ENCODE peak calls at places on chromosomes 6 and 20, in six cellular contexts. L is right lobe of liver, Q is uterus, W is heart left ventricle, F is body of pancreas, P is tibial nerve. E is an unnamed sample. For H3K4me1, the result is how much of the 10 kb centered on the place peaks cover.

GRCh38 chr20:2101057-2101934 is at the start of gene STK35:
- DNase-seq in L (peak), Q (no peak), W (peak), F (peak), P (no peak), E (no peak)

GRCh38 chr20:3046677-3047462 is 1.0 kb downstream of the MRPS26 start:
- DNase-seq in L (no peak), Q (no peak), W (no peak), F (peak), P (no peak), E (no peak)

GRCh38 chr6:166999845-167000253 is 652 bp downstream of the CEP43 start:
- DNase-seq in L (peak), Q (no peak), W (no peak), F (no peak), P (no peak), E (no peak)

GRCh38 chr20:42705550-42705949 is 484.2 kb downstream of the PTPRT start:
- DNase-seq in L (no peak), Q (no peak), W (no peak), F (no peak), P (no peak), E (no peak)

GRCh38 chr6:1439349-1439748 is 50.0 kb downstream of the FOXF2 start:
- DNase-seq in L (no peak), Q (no peak), W (no peak), F (no peak), P (no peak), E (no peak)

GRCh38 chr6:150590448-150590847 is 9.2 kb upstream of the PLEKHG1 start:
- DNase-seq in L (no peak), Q (no peak), W (no peak), F (no peak), P (no peak), E (no peak)

GRCh38 chr6:30955367-30956042 is 14.7 kb downstream of the MUCL3 start:
- DNase-seq in L (no peak), Q (peak), W (peak), F (peak), P (no peak), E (peak)

GRCh38 chr20:44537993-44538392 is 16.1 kb upstream of the SERINC3 start:
- DNase-seq in L (no peak), Q (no peak), W (no peak), F (no peak), P (no peak), E (no peak)

GRCh38 chr6:108711831-108712230 is 136.4 kb upstream of the ARMC2 start:
- DNase-seq in L (no peak), Q (no peak), W (no peak), F (no peak), P (no peak), E (no peak)

GRCh38 chr20:50221501-50222323 is 31.1 kb downstream of the CEBPB start:
- DNase-seq in L (peak), Q (no peak), W (no peak), F (no peak), P (no peak), E (no peak)

GRCh38 chr6:4788953-4789584 is 12.9 kb downstream of the CDYL start:
- DNase-seq in L (no peak), Q (no peak), W (no peak), F (no peak), P (no peak), E (peak)

GRCh38 chr20:1267809-1268374 is 1.8 kb downstream of the SNPH start:
- DNase-seq in L (no peak), Q (no peak), W (no peak), F (no peak), P (no peak), E (no peak)

GRCh38 chr6:137873273-137873762 is 6.3 kb downstream of the TNFAIP3 start:
- DNase-seq in L (peak), Q (peak), W (no peak), F (peak), P (peak), E (peak)

GRCh38 chr20:63911171-63911570 is 16.2 kb downstream of the DNAJC5 start:
- DNase-seq in L (no peak), Q (no peak), W (no peak), F (peak), P (no peak), E (no peak)

GRCh38 chr6:43699564-43700186 is 12.1 kb upstream of the MRPS18A start:
- DNase-seq in L (no peak), Q (no peak), W (no peak), F (no peak), P (no peak), E (no peak)

GRCh38 chr6:148548749-148549140 is 198.1 kb upstream of the UST start:
- DNase-seq in L (no peak), Q (no peak), W (no peak), F (no peak), P (no peak), E (no peak)

GRCh38 chr6:152124432-152125074 is 317.1 kb downstream of the ESR1 start:
- DNase-seq in L (no peak), Q (no peak), W (no peak), F (no peak), P (no peak), E (no peak)

GRCh38 chr20:45974896-45975565 is 3.0 kb upstream of the ZNF335 start:
- DNase-seq in L (no peak), Q (no peak), W (no peak), F (no peak), P (no peak), E (peak)

GRCh38 chr6:156710479-156710878 is 66.7 kb upstream of the ARID1B start:
- DNase-seq in L (no peak), Q (no peak), W (no peak), F (no peak), P (no peak), E (no peak)

GRCh38 chr6:6008648-6009421 is 2.1 kb upstream of the NRN1 start:
- DNase-seq in L (peak), Q (peak), W (peak), F (peak), P (peak), E (no peak)

GRCh38 chr20:49583343-49583668 is 15.4 kb upstream of the PTGIS start:
- DNase-seq in L (no peak), Q (no peak), W (no peak), F (no peak), P (no peak), E (no peak)

GRCh38 chr6:142155091-142155490 is 8.0 kb downstream of the VTA1 start:
- DNase-seq in L (no peak), Q (no peak), W (no peak), F (no peak), P (no peak), E (no peak)

GRCh38 chr6:11778648-11779307 is at the start of gene ADTRP:
- DNase-seq in L (no peak), Q (no peak), W (no peak), F (no peak), P (no peak), E (peak)

GRCh38 chr20:18465536-18466200 is 1.2 kb downstream of the DZANK1 start:
- DNase-seq in L (no peak), Q (no peak), W (no peak), F (no peak), P (no peak), E (no peak)

GRCh38 chr20:15811951-15812350 is 761.3 kb downstream of the KIF16B start:
- DNase-seq in L (no peak), Q (no peak), W (no peak), F (no peak), P (no peak), E (no peak)

GRCh38 chr6:15504040-15504491 is 158.8 kb downstream of the DTNBP1 start:
- DNase-seq in L (no peak), Q (peak), W (peak), F (no peak), P (peak), E (no peak)

GRCh38 chr6:100057941-100058340 is 63.9 kb upstream of the MCHR2 start:
- DNase-seq in L (no peak), Q (no peak), W (no peak), F (no peak), P (no peak), E (no peak)

GRCh38 chr6:36683145-36683655 is 4.7 kb downstream of the CDKN1A start:
- DNase-seq in L (no peak), Q (no peak), W (no peak), F (peak), P (no peak), E (no peak)

GRCh38 chr20:20207872-20208271 is 155.5 kb downstream of the CFAP61 start:
- DNase-seq in L (no peak), Q (no peak), W (no peak), F (no peak), P (no peak), E (no peak)

GRCh38 chr20:34920055-34920454 is 35.6 kb downstream of the GSS start:
- DNase-seq in L (no peak), Q (no peak), W (no peak), F (no peak), P (no peak), E (no peak)

GRCh38 chr6:150322452-150322851 is 46.4 kb upstream of the IYD start:
- DNase-seq in L (no peak), Q (peak), W (no peak), F (no peak), P (peak), E (no peak)

GRCh38 chr6:37556884-37557644 is 57.4 kb upstream of the CCDC167 start:
- DNase-seq in L (no peak), Q (no peak), W (no peak), F (no peak), P (no peak), E (no peak)

GRCh38 chr6:46042355-46042999 is 26.8 kb upstream of the CLIC5 start:
- DNase-seq in L (no peak), Q (no peak), W (no peak), F (peak), P (no peak), E (peak)

GRCh38 chr20:33474097-33474846 is 15.6 kb upstream of the CBFA2T2 start:
- DNase-seq in L (no peak), Q (no peak), W (no peak), F (no peak), P (no peak), E (no peak)
- TF ChIP-seq POLR2A in L (no peak), Q (no peak), W (no peak), F (no peak), P (no peak), E (no peak)

GRCh38 chr6:13431059-13431656 is 56.2 kb downstream of the GFOD1 start:
- DNase-seq in L (no peak), Q (no peak), W (no peak), F (no peak), P (no peak), E (no peak)
- H3K4me1 ChIP-seq in L (under half), Q (under half), W (half or more), F (under half), P (under half), E (under half)

DNA sequence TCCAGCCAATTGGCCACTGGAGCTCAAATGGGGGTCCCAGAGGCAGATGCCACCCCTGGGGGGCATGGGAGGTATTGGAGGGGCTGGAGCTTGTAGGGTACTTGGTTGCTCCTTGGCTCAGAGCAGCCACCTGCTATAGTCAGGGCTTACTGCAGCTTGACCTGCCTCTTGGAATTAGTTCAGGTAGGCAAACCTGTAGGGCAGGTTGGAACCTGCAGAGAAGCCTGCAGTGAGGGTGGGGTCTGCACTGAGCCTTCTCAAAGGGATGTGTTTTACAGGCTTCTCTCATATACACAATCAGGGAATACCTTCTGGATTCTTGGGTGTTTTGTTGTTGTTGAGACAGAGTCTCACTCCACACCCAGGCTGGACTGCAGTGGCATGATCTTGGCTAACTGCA is 94.2 kb upstream of the MYL9 start:
- DNase-seq in L (no peak), Q (no peak), W (no peak), F (no peak), P (no peak), E (no peak)
- TF ChIP-seq POLR2A in L (no peak), Q (no peak), W (no peak), F (no peak), P (no peak), E (no peak)

GRCh38 chr6:32941412-32941784 is 570 bp upstream of the HLA-DMB start:
- DNase-seq in L (no peak), Q (no peak), W (no peak), F (no peak), P (no peak), E (peak)

GRCh38 chr6:32938494-32938893 is 2.3 kb downstream of the HLA-DMB start:
- DNase-seq in L (no peak), Q (no peak), W (no peak), F (no peak), P (no peak), E (no peak)

GRCh38 chr6:32942555-32942954 is 1.7 kb upstream of the HLA-DMB start:
- DNase-seq in L (no peak), Q (no peak), W (no peak), F (no peak), P (no peak), E (no peak)

GRCh38 chr6:32943864-32944263 is 3.0 kb upstream of the HLA-DMB start:
- DNase-seq in L (no peak), Q (no peak), W (no peak), F (no peak), P (no peak), E (no peak)

GRCh38 chr6:32940656-32941411 is at the start of gene HLA-DMB:
- DNase-seq in L (peak), Q (peak), W (no peak), F (peak), P (peak), E (peak)
- H3K4me1 ChIP-seq in L (under half), Q (under half), W (under half), F (under half), P (under half), E (under half)

DNA sequence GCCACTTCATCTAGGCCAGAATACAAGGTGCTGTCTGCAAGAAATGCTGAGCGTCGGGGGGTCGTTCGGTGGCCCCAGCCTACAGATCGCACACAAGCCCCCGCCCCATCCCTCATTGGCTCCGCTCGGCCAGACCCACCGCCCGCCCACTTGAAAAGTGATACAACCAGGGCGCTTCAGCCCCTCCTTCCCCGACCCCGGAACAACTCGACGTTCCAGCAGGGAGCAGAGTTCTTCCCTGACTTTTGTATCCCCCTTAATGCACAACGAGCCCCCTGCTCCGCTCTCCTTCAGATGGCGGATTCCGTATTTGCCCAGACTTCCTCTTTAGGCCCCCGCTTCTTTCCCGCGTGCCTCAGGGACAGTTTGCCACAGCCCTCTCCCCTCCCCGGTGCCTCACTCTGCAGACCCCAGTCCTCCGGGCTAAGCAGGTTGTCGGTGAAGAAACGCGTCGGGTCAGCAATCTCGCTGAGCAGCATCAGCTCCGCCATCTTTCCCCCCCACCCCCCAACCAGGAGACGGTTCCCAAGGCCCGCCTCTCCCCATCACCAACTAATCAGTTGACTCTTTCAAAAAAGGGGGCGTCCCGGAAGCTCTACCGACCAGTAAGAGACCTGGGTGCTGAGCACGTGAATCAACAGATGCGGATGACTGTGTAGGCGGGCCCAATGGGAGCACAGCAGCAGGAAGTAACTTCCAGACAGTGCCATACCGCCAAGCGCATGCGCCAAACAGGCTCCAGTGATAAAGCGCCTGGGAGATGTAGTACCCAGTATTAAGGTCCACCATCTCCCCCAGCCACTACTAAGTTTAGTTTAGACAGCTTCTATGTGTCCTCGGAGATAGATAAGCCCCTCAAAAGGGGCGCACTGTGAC is at the start of gene ATF6B:
- DNase-seq in L (peak), Q (peak), W (peak), F (peak), P (peak), E (peak)
- TF ChIP-seq POLR2A in L (peak), Q (peak), W (peak), F (peak), P (peak), E (peak)

DNA sequence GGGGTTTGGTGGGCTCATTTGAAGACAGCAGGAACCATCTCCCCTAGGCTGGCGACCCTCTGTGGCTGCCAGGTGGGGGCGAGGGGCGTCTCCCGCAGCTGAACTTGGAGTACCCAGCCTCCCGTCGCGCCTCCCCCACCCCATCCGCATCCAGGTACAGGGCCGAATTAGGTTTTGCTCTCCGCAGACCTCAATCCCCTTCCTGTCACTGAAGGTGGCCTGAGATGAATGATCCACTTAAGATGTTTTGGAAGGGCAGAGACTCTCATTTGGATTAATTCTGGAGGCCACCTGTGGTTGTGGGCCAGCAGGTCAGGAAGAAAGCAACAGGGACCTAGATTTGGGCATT is 493 bp downstream of the CD83 start:
- DNase-seq in L (no peak), Q (no peak), W (no peak), F (no peak), P (no peak), E (no peak)
- H3K4me1 ChIP-seq in L (under half), Q (under half), W (under half), F (under half), P (under half), E (under half)

E was measured in Peyer's patch.